ENCODE peak calls at places on chromosomes 4 and X, in seven cellular contexts. C is astrocyte, O is endothelial cell, E is fibroblast of lung, T is GM20000, G is dorsolateral prefrontal cortex, Y is lower lobe of right lung. M is an unnamed sample.

GRCh38 chrX:20530319-20530979 is 263.7 kb upstream of the RPS6KA3 start:
- DNase-seq in C (no peak), O (peak), E (peak), T (peak), G (peak), Y (no peak), M (peak)

GRCh38 chrX:17736856-17737706 is at the start of gene SCML1:
- DNase-seq in C (peak), O (peak), E (peak), T (peak), G (peak), Y (peak), M (peak)

GRCh38 chr4:76166480-76166879 is 18.3 kb upstream of the NUP54 start:
- DNase-seq in C (no peak), O (no peak), E (no peak), T (no peak), G (no peak), Y (no peak), M (no peak)

GRCh38 chr4:172601195-172601594 is 567.4 kb upstream of the GALNT7 start:
- DNase-seq in C (no peak), O (no peak), E (no peak), T (no peak), G (no peak), Y (no peak), M (no peak)

GRCh38 chr4:104907074-104907649 is 239.5 kb upstream of the TET2 start:
- DNase-seq in C (no peak), O (no peak), E (no peak), T (no peak), G (no peak), Y (no peak), M (no peak)

GRCh38 chrX:74925210-74926088 is at the start of gene NEXMIF:
- DNase-seq in C (peak), O (peak), E (peak), T (peak), G (peak), Y (peak), M (peak)

GRCh38 chr4:121057466-121057911 is 14.8 kb downstream of the NDNF start:
- DNase-seq in C (no peak), O (peak), E (no peak), T (no peak), G (no peak), Y (no peak), M (no peak)

GRCh38 chr4:41160010-41160789 is 54.1 kb downstream of the APBB2 start:
- DNase-seq in C (peak), O (no peak), E (peak), T (no peak), G (no peak), Y (no peak), M (no peak)

GRCh38 chr4:104073245-104073644 is 353.5 kb upstream of the TACR3 start:
- DNase-seq in C (no peak), O (no peak), E (no peak), T (no peak), G (no peak), Y (no peak), M (no peak)

GRCh38 chrX:150200820-150201287 is 162.3 kb upstream of the MAMLD1 start:
- DNase-seq in C (peak), O (no peak), E (peak), T (peak), G (no peak), Y (peak), M (no peak)

GRCh38 chr4:121050251-121050650 is 22.1 kb downstream of the NDNF start:
- DNase-seq in C (no peak), O (no peak), E (peak), T (no peak), G (no peak), Y (no peak), M (no peak)

DNA sequence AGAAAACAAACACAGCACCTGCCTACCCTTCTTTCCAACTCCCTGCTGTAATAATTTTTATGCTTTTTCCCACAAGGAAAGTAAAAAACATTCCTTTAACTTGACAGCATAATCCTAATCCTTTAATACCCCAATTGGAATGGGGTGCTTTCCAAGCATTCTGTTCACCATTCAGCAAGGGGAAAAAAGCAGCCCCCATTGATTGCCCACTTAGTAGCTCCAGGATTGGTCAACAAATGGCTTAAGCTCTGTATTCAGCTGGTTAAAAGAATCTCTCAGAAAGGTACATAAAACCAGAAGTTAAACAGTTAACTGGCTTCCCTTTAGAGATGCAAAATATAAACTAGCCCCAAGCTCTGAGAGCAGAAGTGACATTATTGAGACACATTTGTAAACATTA is 194.8 kb upstream of the ATOH1 start:
- DNase-seq in C (no peak), O (no peak), E (no peak), T (no peak), G (no peak), Y (no peak), M (no peak)
- TF ChIP-seq CTCF in C (no peak), O (no peak), E (no peak), T (no peak), G (no peak), Y (no peak), M (no peak)

DNA sequence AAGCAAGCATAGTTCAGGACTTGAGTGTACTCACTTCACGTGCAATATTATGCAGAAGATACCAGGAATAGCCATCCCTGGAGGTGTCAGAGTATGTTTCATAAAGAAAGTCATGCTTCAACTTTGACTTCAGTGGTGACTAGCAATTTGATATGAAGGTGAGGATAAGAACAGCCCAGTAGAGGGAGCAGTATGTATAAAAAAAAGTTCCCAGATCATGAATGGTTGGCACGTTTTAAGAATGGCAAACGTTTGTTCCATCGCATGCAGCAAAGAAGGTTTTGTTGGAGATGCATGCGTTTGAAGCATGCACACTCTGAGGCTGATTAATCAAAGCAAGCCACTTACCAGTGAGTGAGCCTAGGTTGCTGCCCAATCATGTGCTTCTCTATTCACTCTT is 33.5 kb upstream of the SLITRK4 start:
- DNase-seq in C (no peak), O (no peak), E (no peak), T (no peak), G (no peak), Y (no peak), M (no peak)
- TF ChIP-seq CTCF in C (no peak), O (no peak), E (no peak), T (no peak), G (no peak), Y (no peak), M (peak)

GRCh38 chrX:68947882-68948605 is 119.2 kb downstream of the EFNB1 start:
- DNase-seq in C (no peak), O (no peak), E (no peak), T (no peak), G (no peak), Y (no peak), M (no peak)
- TF ChIP-seq CTCF in C (no peak), O (no peak), E (no peak), T (no peak), G (no peak), Y (no peak), M (no peak)

GRCh38 chr4:150722908-150723362 is 141.0 kb downstream of the MAB21L2 start:
- DNase-seq in C (no peak), O (no peak), E (no peak), T (no peak), G (no peak), Y (peak), M (no peak)
- TF ChIP-seq CTCF in C (no peak), O (no peak), E (peak), T (no peak), G (no peak), Y (peak), M (no peak)

M was measured in progenitor cell of endocrine pancreas.